ENCODE peak calls at places on chromosomes 1 and 21, in nine cellular contexts. A is amniotic stem cell; Q is NCI-H2081; N is lower lobe of right lung; I is NCI-H146; W is stimulated activated CD4-positive, alpha-beta T cell treated with anti-CD3 and anti-CD28 coated beads, Interleukin-1b, Interleukin-23, amount 100 ng/mL, for 1 hour; T is stimulated activated CD8-positive, alpha-beta memory T cell treated with anti-CD3 and anti-CD28 coated beads, Interleukin-4, amount 100 ng/mL, for 4 hours; F is HT1080; C is cardiac muscle cell. Y is an unnamed sample.

GRCh38 chr1:7432896-7433380 is 338.2 kb upstream of the VAMP3 start:
- DNase-seq in A (no peak), Q (no peak), N (peak; percentile 40), I (no peak), W (no peak), T (no peak), F (no peak), C (no peak), Y (no peak)

GRCh38 chr21:35663856-35664606 is 396.3 kb downstream of the SETD4 start:
- DNase-seq in A (no peak), Q (no peak), N (no peak), I (no peak), W (no peak), T (no peak), F (no peak), C (no peak), Y (no peak)

GRCh38 chr1:228983661-228984060 is 248.4 kb downstream of the RHOU start:
- DNase-seq in A (no peak), Q (no peak), N (no peak), I (no peak), W (no peak), T (no peak), F (no peak), C (no peak), Y (no peak)

GRCh38 chr1:3399732-3400131 is 54.7 kb upstream of the ARHGEF16 start:
- DNase-seq in A (no peak), Q (no peak), N (no peak), I (no peak), W (no peak), T (no peak), F (no peak), C (no peak), Y (no peak)

GRCh38 chr1:168271636-168272035 is 9.0 kb upstream of the TBX19 start:
- DNase-seq in A (no peak), Q (no peak), N (no peak), I (no peak), W (no peak), T (no peak), F (no peak), C (no peak), Y (peak; percentile 64)

GRCh38 chr1:244050835-244051444 is at the start of gene ZBTB18:
- DNase-seq in A (no peak), Q (peak; percentile 61), N (no peak), I (peak; percentile 88), W (no peak), T (no peak), F (peak; percentile 29), C (no peak), Y (no peak)

GRCh38 chr1:151187205-151187604 is 2.8 kb downstream of the VPS72 start:
- DNase-seq in A (no peak), Q (peak; percentile 59), N (no peak), I (no peak), W (no peak), T (no peak), F (no peak), C (no peak), Y (no peak)

GRCh38 chr1:112546076-112546475 is 37.3 kb downstream of the WNT2B start:
- DNase-seq in A (no peak), Q (no peak), N (no peak), I (no peak), W (no peak), T (no peak), F (no peak), C (no peak), Y (no peak)

GRCh38 chr1:116737020-116737854 is 17.0 kb upstream of the CD2 start:
- DNase-seq in A (peak; percentile 25), Q (peak; percentile 39), N (no peak), I (peak; percentile 39), W (peak; percentile 44), T (peak; percentile 47), F (peak; percentile 56), C (peak; percentile 67), Y (peak; percentile 49)

GRCh38 chr1:9319789-9320519 is 27.3 kb downstream of the SPSB1 start:
- DNase-seq in A (no peak), Q (peak; percentile 23), N (no peak), I (no peak), W (no peak), T (no peak), F (no peak), C (no peak), Y (no peak)

GRCh38 chr1:182674346-182675246 is 9.8 kb downstream of the RGS8 start:
- DNase-seq in A (no peak), Q (no peak), N (no peak), I (no peak), W (no peak), T (no peak), F (no peak), C (peak; percentile 61), Y (no peak)

GRCh38 chr1:1889090-1889750 is 1.7 kb downstream of the GNB1 start:
- DNase-seq in A (no peak), Q (no peak), N (no peak), I (no peak), W (no peak), T (no peak), F (peak; percentile 22), C (no peak), Y (no peak)

GRCh38 chr1:160750608-160751007 is 11.6 kb downstream of the SLAMF7 start:
- DNase-seq in A (no peak), Q (no peak), N (no peak), I (no peak), W (no peak), T (no peak), F (no peak), C (no peak), Y (no peak)

GRCh38 chr1:32063261-32063681 is 9.5 kb upstream of the TMEM39B start:
- DNase-seq in A (no peak), Q (peak; percentile 41), N (no peak), I (peak; percentile 6), W (no peak), T (no peak), F (peak; percentile 61), C (peak; percentile 55), Y (peak; percentile 38)

GRCh38 chr1:114219247-114219872 is 65.7 kb upstream of the SYT6 start:
- DNase-seq in A (no peak), Q (no peak), N (no peak), I (no peak), W (no peak), T (no peak), F (peak; percentile 42), C (peak; percentile 17), Y (no peak)

GRCh38 chr1:44713321-44713781 is 17.6 kb downstream of the RNU5D-1 start:
- DNase-seq in A (no peak), Q (peak; percentile 23), N (no peak), I (peak; percentile 74), W (no peak), T (no peak), F (no peak), C (no peak), Y (no peak)

GRCh38 chr1:101073836-101074235 is 48.3 kb upstream of the DPH5 start:
- DNase-seq in A (no peak), Q (no peak), N (no peak), I (peak; percentile 49), W (no peak), T (no peak), F (no peak), C (no peak), Y (no peak)

GRCh38 chr1:60223370-60223652 is 149.7 kb upstream of the C1orf87 start:
- DNase-seq in A (no peak), Q (no peak), N (no peak), I (no peak), W (no peak), T (no peak), F (no peak), C (no peak), Y (no peak)

GRCh38 chr21:46207920-46208571 is 20.5 kb downstream of the LSS start:
- DNase-seq in A (no peak), Q (no peak), N (peak; percentile 38), I (no peak), W (no peak), T (no peak), F (no peak), C (no peak), Y (no peak)

GRCh38 chr1:1093610-1093943 is 19.5 kb upstream of the RNF223 start:
- DNase-seq in A (no peak), Q (no peak), N (peak; percentile 33), I (no peak), W (no peak), T (no peak), F (no peak), C (no peak), Y (no peak)

GRCh38 chr1:25927541-25928265 is 21.5 kb upstream of the STMN1 start:
- DNase-seq in A (no peak), Q (peak; percentile 72), N (no peak), I (peak; percentile 88), W (no peak), T (no peak), F (no peak), C (no peak), Y (no peak)

GRCh38 chr1:26434161-26434752 is 2.1 kb downstream of the DHDDS start:
- DNase-seq in A (no peak), Q (no peak), N (no peak), I (no peak), W (no peak), T (no peak), F (no peak), C (no peak), Y (peak; percentile 15)

GRCh38 chr1:231590453-231591198 is 36.0 kb upstream of the DISC1 start:
- DNase-seq in A (peak; percentile 56), Q (peak; percentile 17), N (no peak), I (no peak), W (no peak), T (no peak), F (peak; percentile 55), C (peak; percentile 78), Y (peak; percentile 51)

GRCh38 chr1:159141584-159142518 is 29.6 kb upstream of the CADM3 start:
- DNase-seq in A (peak; percentile 3), Q (no peak), N (no peak), I (no peak), W (no peak), T (no peak), F (peak; percentile 86), C (no peak), Y (peak; percentile 85)

GRCh38 chr21:40841524-40842196 is 5.3 kb downstream of the DSCAM start:
- DNase-seq in A (peak; percentile 32), Q (peak; percentile 78), N (peak; percentile 65), I (peak; percentile 6), W (no peak), T (no peak), F (no peak), C (peak; percentile 88), Y (peak; percentile 42)

GRCh38 chr1:41683681-41684500 is 199.4 kb upstream of the EDN2 start:
- DNase-seq in A (no peak), Q (no peak), N (no peak), I (peak; percentile 21), W (no peak), T (no peak), F (peak; percentile 86), C (no peak), Y (no peak)

GRCh38 chr1:2515763-2516080 is 10.7 kb downstream of the PANK4 start:
- DNase-seq in A (no peak), Q (no peak), N (no peak), I (no peak), W (no peak), T (no peak), F (no peak), C (no peak), Y (no peak)

GRCh38 chr1:12124693-12125421 is 41.9 kb upstream of the TNFRSF1B start:
- DNase-seq in A (peak; percentile 52), Q (peak; percentile 25), N (peak; percentile 85), I (peak; percentile 14), W (peak; percentile 63), T (peak; percentile 73), F (peak; percentile 51), C (peak; percentile 77), Y (peak; percentile 41)

GRCh38 chr1:161305872-161306519 is 3.8 kb downstream of the MPZ start:
- DNase-seq in A (no peak), Q (peak; percentile 73), N (peak; percentile 93), I (peak; percentile 92), W (peak; percentile 67), T (peak; percentile 58), F (no peak), C (peak; percentile 71), Y (peak; percentile 42)

GRCh38 chr1:94045465-94046056 is 75.4 kb downstream of the ABCA4 start:
- DNase-seq in A (peak; percentile 85), Q (no peak), N (peak; percentile 94), I (peak; percentile 24), W (no peak), T (peak; percentile 3), F (peak; percentile 80), C (peak; percentile 75), Y (peak; percentile 91)

GRCh38 chr1:223776075-223776814 is 63.9 kb downstream of the CAPN2 start:
- DNase-seq in A (peak; percentile 25), Q (no peak), N (no peak), I (no peak), W (peak; percentile 7), T (peak; percentile 12), F (peak; percentile 97), C (no peak), Y (peak; percentile 94)

Y was measured in mammary epithelial cell.